ENCODE peak calls at places on chromosomes 5 and 9, in nine cellular contexts. C is naive thymus-derived CD8-positive, alpha-beta T cell; O is effector memory CD8-positive, alpha-beta T cell; V is HFFc6; S is activated CD4-positive, alpha-beta T cell treated with anti-CD3 and anti-CD28 coated beads, Interleukin-2, amount 10 ng/mL, durations not matched to agents 7 days and 5 days; F is GM12892; T is activated CD8-positive, alpha-beta memory T cell treated with anti-CD3 and anti-CD28 coated beads for 24 hours; I is AG09319; B is amygdala. R is an unnamed sample.
A peak's percentile ranks its signal among the peaks of the same experiment; 100 is the strongest.

GRCh38 chr5:39099831-39100230 is 25.6 kb upstream of the RICTOR start:
- DNase-seq in V (no peak), F (no peak), O (no peak), T (no peak), B (no peak), C (no peak), S (no peak), I (no peak), R (no peak)

GRCh38 chr5:149301049-149301743 is 29.5 kb downstream of the AFAP1L1 start:
- DNase-seq in T (no peak), C (no peak), I (no peak), F (no peak), V (no peak), S (no peak), B (no peak), O (no peak), R (no peak)

GRCh38 chr5:33969572-33970452 is 14.7 kb downstream of the SLC45A2 start:
- DNase-seq in F (peak; percentile 24), V (peak; percentile 63), O (no peak), B (no peak), T (no peak), C (no peak), I (peak; percentile 36), S (peak; percentile 31), R (no peak)

GRCh38 chr5:134577796-134578577 is 52.5 kb downstream of the JADE2 start:
- DNase-seq in T (peak; percentile 91), O (peak; percentile 67), V (peak; percentile 49), I (no peak), B (no peak), S (peak; percentile 81), C (peak; percentile 71), F (peak; percentile 79), R (peak; percentile 92)

GRCh38 chr5:134304306-134304705 is 62.7 kb downstream of the CDKL3 start:
- DNase-seq in S (no peak), T (no peak), I (no peak), B (no peak), V (no peak), C (no peak), F (no peak), O (no peak), R (no peak)

GRCh38 chr5:125725686-125726085 is 697.5 kb upstream of the GRAMD2B start:
- DNase-seq in O (no peak), B (no peak), C (no peak), T (no peak), S (no peak), V (no peak), F (no peak), I (no peak), R (no peak)

GRCh38 chr5:180795771-180796313 is 6.8 kb downstream of the MGAT1 start:
- DNase-seq in F (no peak), B (no peak), O (no peak), I (no peak), C (no peak), S (no peak), V (no peak), T (peak; percentile 51), R (no peak)

GRCh38 chr9:124821247-124821623 is 32.0 kb upstream of the WDR38 start:
- DNase-seq in V (no peak), S (no peak), O (no peak), F (no peak), C (no peak), B (no peak), T (no peak), I (no peak), R (no peak)

GRCh38 chr5:14414007-14414406 is 167.6 kb upstream of the OTULINL start:
- DNase-seq in S (no peak), F (no peak), B (no peak), V (no peak), I (no peak), C (peak; percentile 50), T (no peak), O (no peak), R (no peak)

GRCh38 chr5:127206320-127207113 is 84.1 kb upstream of the MEGF10 start:
- DNase-seq in F (no peak), B (no peak), S (no peak), O (no peak), C (no peak), I (no peak), T (no peak), V (peak; percentile 22), R (no peak)

GRCh38 chr9:124550080-124550479 is 42.9 kb upstream of the NR5A1 start:
- DNase-seq in V (no peak), I (no peak), C (no peak), S (no peak), O (no peak), T (no peak), F (no peak), B (no peak), R (no peak)

GRCh38 chr9:114953016-114953415 is 22.6 kb upstream of the TNFSF8 start:
- DNase-seq in V (no peak), F (no peak), I (no peak), B (no peak), T (no peak), S (no peak), O (no peak), C (no peak), R (no peak)

GRCh38 chr9:76585487-76586459 is 126.8 kb downstream of the GCNT1 start:
- DNase-seq in S (no peak), F (no peak), T (no peak), B (no peak), O (no peak), I (no peak), V (no peak), C (no peak), R (no peak)

GRCh38 chr9:8186553-8186952 is 387.0 kb upstream of the DMAC1 start:
- DNase-seq in S (no peak), C (no peak), B (no peak), T (no peak), I (no peak), V (no peak), O (no peak), F (no peak), R (no peak)

GRCh38 chr5:3007577-3007976 is 256.1 kb upstream of the IRX2 start:
- DNase-seq in T (no peak), F (no peak), S (no peak), V (no peak), B (no peak), O (no peak), I (no peak), C (no peak), R (no peak)

GRCh38 chr5:153585616-153586015 is 95.1 kb downstream of the GRIA1 start:
- DNase-seq in F (no peak), I (no peak), O (no peak), S (no peak), V (no peak), C (no peak), T (no peak), B (no peak), R (no peak)

GRCh38 chr9:31302620-31303418 is 1081.6 kb upstream of the ACO1 start:
- DNase-seq in O (no peak), B (no peak), I (no peak), V (no peak), C (no peak), S (no peak), T (no peak), F (no peak), R (no peak)

GRCh38 chr5:135487839-135488514 is 35.8 kb upstream of the TIFAB start:
- DNase-seq in V (no peak), F (no peak), O (no peak), T (no peak), I (no peak), S (no peak), B (no peak), C (no peak), R (no peak)

GRCh38 chr5:151670074-151670686 is 16.5 kb downstream of the SPARC start:
- DNase-seq in F (no peak), T (no peak), B (no peak), I (no peak), V (no peak), S (no peak), O (no peak), C (no peak), R (no peak)

GRCh38 chr5:123089971-123090640 is 1.1 kb downstream of the PRDM6 start:
- DNase-seq in I (no peak), F (no peak), V (no peak), S (no peak), C (no peak), O (no peak), B (no peak), T (no peak), R (no peak)

GRCh38 chr9:111700776-111701175 is 39.4 kb downstream of the GNG10 start:
- DNase-seq in S (no peak), B (no peak), O (no peak), C (no peak), T (no peak), V (no peak), I (no peak), F (no peak), R (no peak)

GRCh38 chr5:103561670-103562069 is 919 bp downstream of the NUDT12 start:
- DNase-seq in O (no peak), S (no peak), I (no peak), T (no peak), V (no peak), B (no peak), F (no peak), C (no peak), R (no peak)

GRCh38 chr5:116084231-116084630 is 594 bp upstream of the COMMD10 start:
- DNase-seq in C (no peak), O (no peak), V (no peak), B (no peak), T (peak; percentile 68), F (peak; percentile 20), I (no peak), S (peak; percentile 41), R (no peak)

R was measured in osteocyte.